ENCODE peak calls at places on chromosomes 12 and 14, in four cellular contexts. F, R, V and T are unnamed samples.

GRCh38 chr14:55881577-55882241 is 236.5 kb upstream of the PELI2 start:
- DNase-seq in R (no peak), V (peak; percentile 66), F (no peak), T (peak; percentile 69)

GRCh38 chr14:20458031-20458789 is 3.0 kb downstream of the PIP4P1 start:
- DNase-seq in V (peak; percentile 55), F (no peak), R (no peak), T (no peak)

GRCh38 chr12:49970658-49971057 is 2.1 kb upstream of the AQP6 start:
- DNase-seq in R (no peak), F (no peak), V (peak; percentile 60), T (no peak)

GRCh38 chr14:56004807-56005579 is 113.2 kb upstream of the PELI2 start:
- DNase-seq in V (peak; percentile 53), R (peak; percentile 52), F (peak; percentile 15), T (peak; percentile 31)

GRCh38 chr12:74111688-74112360 is 425.8 kb upstream of the ATXN7L3B start:
- DNase-seq in R (no peak), V (peak; percentile 94), F (peak; percentile 5), T (peak; percentile 81)

GRCh38 chr12:3417937-3418336 is 73.1 kb upstream of the PRMT8 start:
- DNase-seq in R (no peak), F (no peak), V (no peak), T (no peak)

GRCh38 chr12:120759591-120760348 is 34.1 kb downstream of the ACADS start:
- DNase-seq in R (no peak), V (no peak), F (no peak), T (no peak)

GRCh38 chr12:67449591-67450052 is 180.5 kb downstream of the CAND1 start:
- DNase-seq in F (no peak), R (no peak), V (no peak), T (no peak)

GRCh38 chr12:104303538-104304151 is at the start of gene EID3:
- DNase-seq in F (peak; percentile 88), R (peak; percentile 91), V (peak; percentile 97), T (peak; percentile 92)

GRCh38 chr12:29153231-29153630 is 4.2 kb downstream of the FAR2 start:
- DNase-seq in R (no peak), V (peak; percentile 84), F (no peak), T (peak; percentile 75)

GRCh38 chr12:26465419-26466097 is 270.2 kb downstream of the SSPN start:
- DNase-seq in R (no peak), V (peak; percentile 70), F (no peak), T (peak; percentile 47)

GRCh38 chr12:82686223-82687019 is at the start of gene TMTC2:
- DNase-seq in V (peak; percentile 99), F (peak; percentile 99), R (peak; percentile 91), T (peak; percentile 94)

GRCh38 chr14:77965919-77966435 is 166.1 kb downstream of the ADCK1 start:
- DNase-seq in F (peak; percentile 7), V (peak; percentile 78), R (no peak), T (peak; percentile 57)

GRCh38 chr12:109542014-109542413 is 31.3 kb downstream of the MMAB start:
- DNase-seq in R (no peak), V (no peak), F (no peak), T (no peak)

GRCh38 chr14:70655110-70655826 is 13.6 kb downstream of the TTC9 start:
- DNase-seq in R (no peak), F (no peak), V (peak; percentile 68), T (peak; percentile 85)

GRCh38 chr12:47753021-47754001 is 5.4 kb downstream of the RAPGEF3 start:
- DNase-seq in V (peak; percentile 96), F (peak; percentile 39), R (no peak), T (peak; percentile 94)